ENCODE peak calls at places on chromosomes 11 and 22, in six cellular contexts. Y is K562, N is HepG2, S is A549, Q is GM12878, D is endothelial cell of umbilical vein. I is an unnamed sample.

GRCh38 chr11:69462106-69463045 is 19.1 kb upstream of the LINC01488 start:
- DNase-seq in Y (no peak), N (no peak), S (no peak), Q (no peak), D (no peak), I (no peak)

GRCh38 chr22:48187272-48187855 is 1424.9 kb downstream of the TBC1D22A start:
- DNase-seq in Y (no peak), N (no peak), S (no peak), Q (no peak), D (no peak), I (no peak)

GRCh38 chr11:19552100-19552499 is 160.5 kb upstream of the NAV2 start:
- DNase-seq in Y (no peak), N (no peak), S (no peak), Q (no peak), D (no peak), I (no peak)

GRCh38 chr11:64122411-64123101 is 43.4 kb downstream of the MACROD1 start:
- DNase-seq in Y (no peak), N (no peak), S (no peak), Q (no peak), D (no peak), I (no peak)

GRCh38 chr11:121391914-121392313 is 60.2 kb upstream of the SORL1 start:
- DNase-seq in Y (no peak), N (no peak), S (peak; percentile 39), Q (no peak), D (no peak), I (no peak)

GRCh38 chr22:29724843-29725242 is 5.0 kb downstream of the CABP7 start:
- DNase-seq in Y (no peak), N (no peak), S (no peak), Q (no peak), D (no peak), I (no peak)

GRCh38 chr11:2839395-2839941 is 46.1 kb downstream of the CDKN1C start:
- DNase-seq in Y (no peak), N (peak; percentile 38), S (no peak), Q (no peak), D (no peak), I (no peak)

GRCh38 chr11:6599449-6599848 is 4.0 kb downstream of the RRP8 start:
- DNase-seq in Y (no peak), N (no peak), S (no peak), Q (no peak), D (no peak), I (no peak)

GRCh38 chr11:117145393-117145761 is 1.3 kb downstream of the PAFAH1B2 start:
- DNase-seq in Y (peak; percentile 36), N (peak; percentile 16), S (peak; percentile 38), Q (no peak), D (peak; percentile 73), I (peak; percentile 69)

GRCh38 chr11:69653406-69653960 is 12.5 kb downstream of the CCND1 start:
- DNase-seq in Y (no peak), N (no peak), S (no peak), Q (no peak), D (no peak), I (no peak)

GRCh38 chr22:29166180-29166579 is 39.5 kb upstream of the EMID1 start:
- DNase-seq in Y (no peak), N (no peak), S (no peak), Q (no peak), D (no peak), I (no peak)

GRCh38 chr11:33001281-33001680 is 14.4 kb upstream of the DEPDC7 start:
- DNase-seq in Y (no peak), N (no peak), S (no peak), Q (no peak), D (no peak), I (no peak)

GRCh38 chr11:95306816-95307215 is 75.8 kb upstream of the SESN3 start:
- DNase-seq in Y (no peak), N (no peak), S (no peak), Q (no peak), D (no peak), I (no peak)

GRCh38 chr11:46413755-46414465 is 22.3 kb upstream of the CHRM4 start:
- DNase-seq in Y (no peak), N (peak; percentile 76), S (peak; percentile 67), Q (no peak), D (no peak), I (no peak)

GRCh38 chr11:77909277-77909676 is 85.2 kb downstream of the INTS4 start:
- DNase-seq in Y (no peak), N (no peak), S (no peak), Q (no peak), D (no peak), I (no peak)

GRCh38 chr11:118005224-118006152 is 19.3 kb downstream of the IL10RA start:
- DNase-seq in Y (peak; percentile 77), N (no peak), S (no peak), Q (no peak), D (no peak), I (no peak)

GRCh38 chr11:12724301-12725046 is 50.3 kb downstream of the TEAD1 start:
- DNase-seq in Y (peak; percentile 68), N (peak; percentile 64), S (peak; percentile 88), Q (no peak), D (peak; percentile 96), I (peak; percentile 51)

GRCh38 chr22:41341012-41341411 is 39.7 kb downstream of the ZC3H7B start:
- DNase-seq in Y (no peak), N (no peak), S (no peak), Q (no peak), D (no peak), I (no peak)

GRCh38 chr22:19179472-19180048 is 1.0 kb upstream of the SLC25A1 start:
- DNase-seq in Y (peak; percentile 95), N (peak; percentile 66), S (peak; percentile 84), Q (peak; percentile 28), D (peak; percentile 81), I (peak; percentile 86)

GRCh38 chr22:32850591-32851517 is 49.3 kb downstream of the TIMP3 start:
- DNase-seq in Y (no peak), N (no peak), S (no peak), Q (no peak), D (no peak), I (no peak)

GRCh38 chr11:43130616-43131015 is 181.2 kb upstream of the API5 start:
- DNase-seq in Y (no peak), N (no peak), S (no peak), Q (no peak), D (no peak), I (peak; percentile 2)

GRCh38 chr11:121310908-121311307 is 18.3 kb downstream of the SC5D start:
- DNase-seq in Y (no peak), N (no peak), S (no peak), Q (no peak), D (no peak), I (no peak)

GRCh38 chr11:2801711-2802388 is 83.7 kb downstream of the CDKN1C start:
- DNase-seq in Y (no peak), N (no peak), S (no peak), Q (no peak), D (no peak), I (no peak)

GRCh38 chr11:3102641-3102921 is 45.4 kb upstream of the CARS1 start:
- DNase-seq in Y (no peak), N (no peak), S (no peak), Q (no peak), D (no peak), I (no peak)

GRCh38 chr22:45537734-45538181 is 35.1 kb downstream of the FBLN1 start:
- DNase-seq in Y (no peak), N (no peak), S (no peak), Q (no peak), D (no peak), I (peak; percentile 11)

GRCh38 chr11:116586392-116586791 is 186.4 kb downstream of the BUD13 start:
- DNase-seq in Y (no peak), N (no peak), S (no peak), Q (no peak), D (no peak), I (no peak)

GRCh38 chr11:12854829-12855228 is 154.3 kb upstream of the RASSF10 start:
- DNase-seq in Y (no peak), N (peak; percentile 74), S (peak; percentile 57), Q (no peak), D (no peak), I (no peak)

GRCh38 chr11:60950933-60951610 is 904 bp downstream of the SLC15A3 start:
- DNase-seq in Y (no peak), N (no peak), S (no peak), Q (no peak), D (no peak), I (no peak)

DNA sequence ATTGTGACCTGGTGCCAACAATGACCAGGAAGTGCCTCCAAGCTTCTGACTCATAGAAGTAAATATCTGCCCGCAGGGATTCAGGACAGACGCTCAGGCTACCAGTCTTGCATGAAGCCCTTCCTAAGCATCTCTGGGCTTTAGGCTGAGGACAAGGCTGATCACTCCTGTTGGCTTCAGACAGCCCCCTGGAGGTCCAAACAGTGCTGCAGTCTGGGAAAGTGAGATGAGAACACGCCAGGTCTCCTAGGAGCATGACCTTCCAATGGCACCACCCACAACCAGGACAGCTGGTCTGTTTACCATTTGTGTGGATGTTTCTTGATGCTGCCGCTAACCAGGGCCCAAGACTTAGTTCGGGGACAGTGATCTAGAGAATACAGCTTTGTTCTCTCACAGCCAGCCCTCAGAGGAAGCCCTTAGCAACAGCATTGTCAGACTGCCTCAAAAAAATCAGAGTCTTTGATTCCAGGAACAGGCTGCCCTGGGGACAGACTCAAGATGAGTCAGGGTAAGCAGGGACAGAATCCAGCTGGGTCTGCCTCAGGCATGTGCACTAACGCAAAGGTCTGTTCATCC is 111.2 kb downstream of the ZNF280B start:
- DNase-seq in Y (peak; percentile 48), N (peak; percentile 73), S (peak; percentile 61), Q (no peak), D (no peak), I (no peak)
- TF ChIP-seq CTCF in Y (peak; percentile 62), N (peak; percentile 84), S (peak; percentile 9), Q (no peak), D (no peak), I (no peak)

GRCh38 chr22:43631846-43632245 is 180.3 kb downstream of the EFCAB6 start:
- DNase-seq in Y (no peak), N (no peak), S (no peak), Q (no peak), D (no peak), I (no peak)
- H3K4me3 ChIP-seq in Y (no peak overlapping the region), N (no peak overlapping the region), S (no peak overlapping the region), Q (no peak overlapping the region), D (no peak overlapping the region), I (no peak overlapping the region)

GRCh38 chr22:26692215-26692614 is 34.8 kb downstream of the MIAT start:
- DNase-seq in Y (no peak), N (no peak), S (no peak), Q (no peak), D (no peak), I (no peak)
- TF ChIP-seq MYC in Y (no peak), N (no peak), S (no peak), Q (no peak), D (no peak), I (no peak)

DNA sequence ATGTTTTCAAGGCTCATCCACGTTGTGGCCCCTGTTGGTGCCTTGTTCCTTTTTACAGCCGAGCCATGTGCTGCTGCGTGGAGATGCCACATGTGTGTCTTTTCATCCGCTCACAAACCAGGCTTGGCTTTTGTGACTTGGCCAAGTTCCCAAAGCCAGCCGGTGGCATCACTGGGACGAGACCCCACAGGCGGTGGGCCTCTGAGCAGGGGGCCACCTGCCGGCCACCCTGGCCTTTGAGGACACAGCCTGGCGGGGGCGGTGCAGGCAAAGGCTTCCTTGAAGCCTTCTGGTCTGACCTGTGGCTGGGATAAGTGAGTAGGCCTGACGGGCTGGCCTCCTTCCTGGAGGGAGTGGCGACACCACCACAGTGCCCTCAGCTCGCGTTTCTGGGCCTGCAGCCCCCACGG is 10.6 kb downstream of the GRK2 start:
- DNase-seq in Y (peak; percentile 71), N (no peak), S (no peak), Q (no peak), D (peak; percentile 66), I (peak; percentile 98)
- TF ChIP-seq CTCF in Y (peak; percentile 97), N (no peak), S (no peak), Q (peak; percentile 56), D (peak; percentile 46), I (peak; percentile 60)